ENCODE peak calls at places on chromosomes 6 and 20, in eight cellular contexts. One of them, this sample, is unnamed.

GRCh38 chr6:72715119-72715518 is 93.3 kb downstream of the KCNQ5 start:
- DNase-seq in ureter: no peak
- DNase-seq in putamen: no peak
- DNase-seq in iPS DF 19.7: no peak
- DNase-seq in midbrain: no peak
- DNase-seq in T-helper 2 cell: no peak
- DNase-seq in nephron progenitor cell: no peak
- DNase-seq in Daoy: no peak
- DNase-seq in this sample: no peak

GRCh38 chr6:41914869-41915268 is 6.1 kb downstream of the MED20 start:
- DNase-seq in ureter: no peak
- DNase-seq in putamen: no peak
- DNase-seq in iPS DF 19.7: no peak
- DNase-seq in midbrain: no peak
- DNase-seq in T-helper 2 cell: no peak
- DNase-seq in nephron progenitor cell: no peak
- DNase-seq in Daoy: no peak
- DNase-seq in this sample: no peak

GRCh38 chr6:13302751-13303667 is 25.3 kb downstream of the TBC1D7 start:
- DNase-seq in ureter: peak
- DNase-seq in putamen: peak
- DNase-seq in iPS DF 19.7: no peak
- DNase-seq in midbrain: peak
- DNase-seq in T-helper 2 cell: peak
- DNase-seq in nephron progenitor cell: no peak
- DNase-seq in Daoy: peak
- DNase-seq in this sample: no peak

GRCh38 chr20:44153636-44154043 is 33.3 kb downstream of the JPH2 start:
- DNase-seq in ureter: no peak
- DNase-seq in putamen: no peak
- DNase-seq in iPS DF 19.7: no peak
- DNase-seq in midbrain: no peak
- DNase-seq in T-helper 2 cell: peak
- DNase-seq in nephron progenitor cell: no peak
- DNase-seq in Daoy: no peak
- DNase-seq in this sample: no peak

GRCh38 chr6:19538086-19538485 is 299.1 kb upstream of the ID4 start:
- DNase-seq in ureter: peak
- DNase-seq in putamen: no peak
- DNase-seq in iPS DF 19.7: no peak
- DNase-seq in midbrain: no peak
- DNase-seq in T-helper 2 cell: no peak
- DNase-seq in nephron progenitor cell: no peak
- DNase-seq in Daoy: no peak
- DNase-seq in this sample: no peak

GRCh38 chr20:62735331-62735821 is 26.7 kb downstream of the NTSR1 start:
- DNase-seq in ureter: no peak
- DNase-seq in putamen: peak
- DNase-seq in iPS DF 19.7: no peak
- DNase-seq in midbrain: no peak
- DNase-seq in T-helper 2 cell: no peak
- DNase-seq in nephron progenitor cell: no peak
- DNase-seq in Daoy: peak
- DNase-seq in this sample: no peak

GRCh38 chr6:105824732-105825131 is 261.4 kb upstream of the PRDM1 start:
- DNase-seq in ureter: no peak
- DNase-seq in putamen: no peak
- DNase-seq in iPS DF 19.7: no peak
- DNase-seq in midbrain: no peak
- DNase-seq in T-helper 2 cell: peak
- DNase-seq in nephron progenitor cell: no peak
- DNase-seq in Daoy: no peak
- DNase-seq in this sample: no peak

GRCh38 chr6:157184202-157185015 is 138.9 kb downstream of the TMEM242 start:
- DNase-seq in ureter: peak
- DNase-seq in putamen: peak
- DNase-seq in iPS DF 19.7: peak
- DNase-seq in midbrain: peak
- DNase-seq in T-helper 2 cell: peak
- DNase-seq in nephron progenitor cell: peak
- DNase-seq in Daoy: peak
- DNase-seq in this sample: peak

This sample was measured in iPS DF 6.9.